ENCODE peak calls at places on chromosome 7, in nine cellular contexts. K is activated naive CD8-positive, alpha-beta T cell treated with anti-CD3 and anti-CD28 coated beads, Interleukin-2, amount 50 U/mL, for 16 hours; B is upper lobe of right lung; A is RCC 7860; Z is T-cell; L is HL-60; I is CD8-positive, alpha-beta T cell; V is hippocampal formation; F is globus pallidus. O is an unnamed sample.

GRCh38 chr7:149070372-149071140 is 20.0 kb downstream of the ZNF786 start:
- DNase-seq in I (no peak), L (peak), V (no peak), B (no peak), Z (no peak), A (no peak), F (no peak), K (no peak), O (no peak)

GRCh38 chr7:63106506-63107388 is 891.9 kb upstream of the ZNF722 start:
- DNase-seq in B (no peak), K (no peak), V (no peak), Z (no peak), A (no peak), I (no peak), F (no peak), L (no peak), O (no peak)

GRCh38 chr7:31202801-31203200 is 137.7 kb downstream of the NEUROD6 start:
- DNase-seq in I (no peak), B (no peak), K (no peak), A (no peak), Z (no peak), F (no peak), L (no peak), V (no peak), O (no peak)

GRCh38 chr7:112411186-112411795 is 39.0 kb upstream of the IFRD1 start:
- DNase-seq in I (no peak), K (no peak), B (no peak), Z (no peak), V (peak), F (peak), L (no peak), A (no peak), O (peak)

GRCh38 chr7:112887-113286 is 79.5 kb upstream of the FAM20C start:
- DNase-seq in F (no peak), I (no peak), K (no peak), L (peak), A (no peak), Z (no peak), B (no peak), V (no peak), O (no peak)

GRCh38 chr7:1919539-1920265 is 249.6 kb downstream of the ELFN1 start:
- DNase-seq in I (no peak), V (peak), Z (no peak), F (peak), A (no peak), B (no peak), K (no peak), L (peak), O (no peak)

GRCh38 chr7:46321556-46322205 is 400.6 kb upstream of the IGFBP3 start:
- DNase-seq in F (no peak), V (no peak), B (no peak), I (no peak), Z (no peak), K (no peak), A (peak), L (no peak), O (peak)

GRCh38 chr7:74355091-74355490 is 65.9 kb downstream of the CLIP2 start:
- DNase-seq in V (no peak), L (no peak), F (no peak), I (no peak), K (no peak), Z (no peak), B (no peak), A (peak), O (peak)

GRCh38 chr7:6175642-6176041 is 96.8 kb downstream of the CYTH3 start:
- DNase-seq in Z (no peak), I (no peak), V (no peak), A (no peak), B (no peak), F (peak), K (no peak), L (peak), O (no peak)

GRCh38 chr7:81331061-81332018 is 412.5 kb upstream of the SEMA3C start:
- DNase-seq in K (no peak), V (no peak), F (no peak), L (no peak), B (no peak), I (no peak), Z (no peak), A (no peak), O (no peak)

GRCh38 chr7:41148521-41148951 is 554.4 kb downstream of the INHBA start:
- DNase-seq in I (no peak), A (peak), Z (no peak), B (no peak), F (no peak), V (no peak), L (no peak), K (no peak), O (peak)

GRCh38 chr7:139035588-139036353 is at the start of gene ZC3HAV1L:
- DNase-seq in Z (peak), V (no peak), F (no peak), A (no peak), L (peak), I (peak), B (peak), K (no peak), O (peak)

GRCh38 chr7:76231583-76231982 is 29.9 kb downstream of the SRRM3 start:
- DNase-seq in Z (no peak), L (peak), B (no peak), A (no peak), V (no peak), F (no peak), K (no peak), I (no peak), O (no peak)

GRCh38 chr7:150410680-150411346 is 31.7 kb downstream of the ZNF775 start:
- DNase-seq in B (no peak), F (no peak), K (no peak), V (no peak), L (no peak), I (no peak), A (peak), Z (no peak), O (no peak)

GRCh38 chr7:30445770-30446169 is 32.8 kb downstream of the NOD1 start:
- DNase-seq in V (peak), F (no peak), I (peak), Z (peak), L (peak), A (no peak), K (peak), B (peak), O (no peak)

GRCh38 chr7:28435732-28436378 is 23.5 kb downstream of the CREB5 start:
- DNase-seq in L (no peak), Z (no peak), B (no peak), K (no peak), I (no peak), A (no peak), F (no peak), V (no peak), O (no peak)

GRCh38 chr7:29488977-29489376 is 74.7 kb upstream of the PRR15 start:
- DNase-seq in L (no peak), V (no peak), K (no peak), Z (no peak), I (no peak), F (peak), A (no peak), B (no peak), O (no peak)

GRCh38 chr7:28136885-28137284 is 43.7 kb downstream of the JAZF1 start:
- DNase-seq in F (no peak), B (no peak), A (no peak), L (no peak), V (no peak), K (no peak), Z (no peak), I (no peak), O (no peak)

GRCh38 chr7:132424821-132425739 is 151.2 kb downstream of the PLXNA4 start:
- DNase-seq in B (no peak), A (no peak), F (peak), K (no peak), L (no peak), V (peak), Z (no peak), I (no peak), O (no peak)

GRCh38 chr7:129781128-129781855 is 169.8 kb downstream of the NRF1 start:
- DNase-seq in K (no peak), F (no peak), I (no peak), V (no peak), Z (no peak), A (no peak), B (no peak), L (no peak), O (peak)

GRCh38 chr7:44155191-44156185 is 14.4 kb upstream of the MYL7 start:
- DNase-seq in B (no peak), I (no peak), A (no peak), F (no peak), V (peak), Z (no peak), K (no peak), L (no peak), O (no peak)